ENCODE peak calls at places on chromosomes 2 and 18, in eight cellular contexts. X, V, G, D, L, Z, R and J are unnamed samples.

GRCh38 chr18:54532222-54532621 is 58.8 kb upstream of the DYNAP start:
- DNase-seq in L (no peak), D (no peak), G (no peak), R (no peak), V (no peak), Z (peak), X (no peak), J (no peak)

GRCh38 chr2:240423788-240424191 is 11.7 kb upstream of the GPC1 start:
- DNase-seq in D (peak), G (peak), L (peak), R (no peak), X (peak), Z (no peak), V (no peak), J (peak)

GRCh38 chr2:21356857-21357255 is 233.1 kb downstream of the TDRD15 start:
- DNase-seq in X (no peak), R (no peak), V (no peak), L (no peak), D (no peak), Z (no peak), G (no peak), J (no peak)

GRCh38 chr2:239911630-239912071 is 113.5 kb downstream of the NDUFA10 start:
- DNase-seq in L (peak), G (no peak), Z (no peak), R (no peak), D (peak), X (no peak), V (no peak), J (peak)

GRCh38 chr2:8525582-8526402 is 156.1 kb upstream of the ID2 start:
- DNase-seq in D (peak), R (no peak), V (peak), G (peak), Z (peak), X (peak), L (peak), J (peak)

GRCh38 chr2:62441824-62442223 is 64.2 kb downstream of the TMEM17 start:
- DNase-seq in D (no peak), V (no peak), X (no peak), G (no peak), L (no peak), Z (no peak), R (no peak), J (no peak)

GRCh38 chr2:225512873-225513580 is 113.5 kb downstream of the NYAP2 start:
- DNase-seq in Z (no peak), D (peak), L (no peak), X (no peak), V (no peak), G (no peak), R (no peak), J (no peak)

GRCh38 chr2:20589975-20590703 is 60.8 kb downstream of the HS1BP3 start:
- DNase-seq in G (peak), X (peak), D (peak), Z (no peak), R (no peak), V (no peak), L (peak), J (peak)

GRCh38 chr2:164597988-164598387 is 23.3 kb downstream of the GRB14 start:
- DNase-seq in G (no peak), D (no peak), L (no peak), Z (no peak), V (no peak), R (no peak), X (no peak), J (no peak)

GRCh38 chr2:105417789-105418475 is 19.1 kb upstream of the FHL2 start:
- DNase-seq in D (no peak), G (no peak), R (no peak), Z (no peak), L (no peak), X (no peak), V (no peak), J (no peak)

GRCh38 chr2:181239400-181239799 is 217.8 kb upstream of the ITGA4 start:
- DNase-seq in X (no peak), Z (no peak), V (no peak), D (no peak), L (no peak), R (peak), G (no peak), J (no peak)

GRCh38 chr2:231318436-231318835 is 77.1 kb upstream of the B3GNT7 start:
- DNase-seq in Z (no peak), G (no peak), D (no peak), V (no peak), L (no peak), R (no peak), X (no peak), J (no peak)

GRCh38 chr2:105893011-105893995 is 148.6 kb downstream of the NCK2 start:
- DNase-seq in Z (no peak), R (no peak), L (no peak), G (no peak), D (no peak), V (no peak), X (no peak), J (no peak)

GRCh38 chr2:109402980-109403840 is 210.6 kb downstream of the SEPTIN10 start:
- DNase-seq in Z (no peak), X (no peak), R (no peak), L (no peak), V (no peak), G (no peak), D (no peak), J (no peak)

GRCh38 chr18:40672590-40672989 is 1282.4 kb upstream of the PIK3C3 start:
- DNase-seq in V (no peak), L (no peak), R (no peak), D (no peak), G (no peak), Z (peak), X (no peak), J (no peak)

GRCh38 chr2:138486347-138487198 is 15.0 kb upstream of the SPOPL start:
- DNase-seq in G (no peak), X (no peak), R (no peak), V (no peak), L (no peak), Z (no peak), D (no peak), J (no peak)

GRCh38 chr2:43542285-43542933 is 53.4 kb downstream of the THADA start:
- DNase-seq in V (no peak), R (peak), Z (no peak), L (no peak), G (no peak), D (no peak), X (no peak), J (no peak)

GRCh38 chr18:13379930-13380665 is 161.5 kb downstream of the LDLRAD4 start:
- DNase-seq in Z (no peak), G (no peak), V (no peak), D (no peak), X (peak), R (no peak), L (no peak), J (peak)

GRCh38 chr18:22106536-22107292 is 62.7 kb upstream of the GATA6 start:
- DNase-seq in V (no peak), D (no peak), R (no peak), X (no peak), Z (no peak), G (no peak), L (peak), J (no peak)

GRCh38 chr18:23276456-23276855 is 141.2 kb downstream of the CABLES1 start:
- DNase-seq in D (no peak), L (no peak), Z (no peak), V (no peak), R (no peak), G (no peak), X (no peak), J (no peak)

GRCh38 chr2:120368086-120368485 is 22.1 kb downstream of the INHBB start:
- DNase-seq in Z (no peak), X (no peak), G (no peak), R (no peak), V (no peak), L (no peak), D (no peak), J (no peak)

GRCh38 chr2:168853471-168853870 is 36.8 kb downstream of the SPC25 start:
- DNase-seq in D (no peak), V (no peak), Z (no peak), G (no peak), X (no peak), L (no peak), R (no peak), J (no peak)

GRCh38 chr2:70854416-70854815 is 18.8 kb upstream of the CD207 start:
- DNase-seq in V (no peak), L (no peak), X (no peak), R (no peak), D (no peak), G (no peak), Z (no peak), J (no peak)

GRCh38 chr18:28176674-28176932 is 327 bp downstream of the CDH2 start:
- DNase-seq in Z (no peak), L (no peak), G (no peak), V (no peak), R (no peak), D (no peak), X (no peak), J (no peak)

GRCh38 chr18:28175047-28175929 is 1.6 kb downstream of the CDH2 start:
- DNase-seq in L (peak), D (peak), X (peak), G (no peak), V (no peak), R (no peak), Z (no peak), J (no peak)

GRCh38 chr18:28176933-28177827 is at the start of gene CDH2:
- DNase-seq in G (no peak), Z (peak), D (peak), L (peak), R (no peak), V (peak), X (peak), J (no peak)

GRCh38 chr18:28174181-28174906 is 2.6 kb downstream of the CDH2 start:
- DNase-seq in Z (no peak), X (no peak), D (no peak), G (no peak), L (no peak), R (no peak), V (no peak), J (no peak)

GRCh38 chr18:28175930-28176673 is 828 bp downstream of the CDH2 start:
- DNase-seq in X (no peak), D (no peak), R (no peak), G (no peak), L (no peak), V (no peak), Z (no peak), J (peak)
- TF ChIP-seq POLR2AphosphoS5 in X (no peak), D (no peak), R (no peak), G (no peak), L (no peak), V (no peak), Z (no peak), J (no peak)

DNA sequence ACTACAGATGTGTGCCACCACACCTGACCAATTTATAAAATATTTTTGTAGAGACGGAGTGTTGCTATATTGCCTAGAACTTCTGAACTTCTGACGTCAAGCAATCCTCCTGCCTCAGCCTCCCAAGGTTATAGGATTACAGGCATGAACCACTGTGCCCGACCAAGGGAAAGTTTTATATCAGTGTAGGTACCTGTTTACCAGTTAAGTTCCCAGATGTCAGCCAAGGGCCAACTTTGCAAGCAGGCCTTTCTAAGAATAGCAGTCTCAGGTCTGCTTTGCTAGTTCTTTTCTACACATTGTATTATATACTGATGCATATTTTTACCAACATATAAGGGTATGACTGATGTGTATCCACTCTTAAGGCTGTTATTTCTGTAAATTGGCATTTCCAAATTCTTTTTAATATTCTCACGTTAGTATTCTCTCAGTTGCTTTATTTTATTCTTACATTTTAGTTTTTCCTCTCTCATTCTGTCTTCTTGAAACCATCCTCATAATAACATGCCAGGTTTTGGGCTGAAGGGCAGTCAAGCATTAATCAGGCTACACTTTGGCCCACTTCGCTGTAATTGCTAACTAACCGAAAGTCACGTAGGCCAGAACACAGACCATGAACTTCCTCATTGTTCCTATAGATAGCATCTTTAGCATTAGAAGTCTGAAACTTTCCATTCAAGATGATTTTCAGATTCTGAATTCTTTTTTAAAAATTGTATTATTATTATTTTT is 25.0 kb upstream of the CXXC1 start:
- DNase-seq in X (no peak), Z (no peak), L (no peak), D (no peak), V (no peak), R (no peak), G (no peak), J (no peak)
- TF ChIP-seq POLR2A in X (no peak), Z (no peak), L (no peak), D (no peak), V (no peak), R (no peak), G (no peak), J (no peak)

GRCh38 chr2:1744446-1745170 is at the start of gene PXDN:
- DNase-seq in L (no peak), X (peak), V (peak), Z (no peak), R (no peak), D (peak), G (peak), J (no peak)
- TF ChIP-seq POLR2AphosphoS5 in L (no peak), X (peak), V (no peak), Z (no peak), R (no peak), D (peak), G (no peak), J (no peak)

GRCh38 chr2:66434679-66435548 is at the start of gene MEIS1:
- DNase-seq in Z (no peak), D (peak), V (no peak), L (peak), R (no peak), G (peak), X (peak), J (peak)
- TF ChIP-seq POLR2A in Z (no peak), D (no peak), V (no peak), L (peak), R (no peak), G (peak), X (peak), J (peak)

GRCh38 chr2:233867993-233868532 is at the start of gene MSL3B:
- DNase-seq in V (peak), G (no peak), D (peak), L (peak), X (no peak), Z (no peak), R (peak), J (peak)
- TF ChIP-seq POLR2AphosphoS5 in V (peak), G (no peak), D (peak), L (peak), X (no peak), Z (no peak), R (peak), J (no peak)

GRCh38 chr18:77067315-77068061 is 65.1 kb downstream of the MBP start:
- DNase-seq in X (peak), R (peak), V (no peak), D (peak), G (no peak), L (peak), Z (no peak), J (peak)
- TF ChIP-seq POLR2A in X (no peak), R (no peak), V (no peak), D (no peak), G (no peak), L (no peak), Z (no peak), J (peak)

GRCh38 chr2:236662231-236663160 is 92.9 kb downstream of the ACKR3 start:
- DNase-seq in L (no peak), X (no peak), G (no peak), V (no peak), D (no peak), R (no peak), Z (no peak), J (no peak)

GRCh38 chr2:236664131-236664530 is 94.5 kb downstream of the ACKR3 start:
- DNase-seq in L (no peak), Z (no peak), X (no peak), V (no peak), D (no peak), R (no peak), G (no peak), J (no peak)

GRCh38 chr2:236665130-236665529 is 95.5 kb downstream of the ACKR3 start:
- DNase-seq in R (no peak), X (no peak), Z (no peak), V (no peak), L (no peak), D (no peak), G (no peak), J (no peak)

GRCh38 chr2:236663267-236663666 is 93.6 kb downstream of the ACKR3 start:
- DNase-seq in V (no peak), X (peak), R (no peak), G (no peak), Z (no peak), D (no peak), L (no peak), J (no peak)

GRCh38 chr2:236663671-236664101 is 94.1 kb downstream of the ACKR3 start:
- DNase-seq in G (no peak), R (no peak), L (no peak), D (no peak), X (peak), V (no peak), Z (no peak), J (no peak)
- TF ChIP-seq POLR2AphosphoS5 in G (peak), R (no peak), L (no peak), D (no peak), X (peak), V (no peak), Z (no peak), J (no peak)